ENCODE peak calls at places on chromosomes 11 and 22, in six cellular contexts. I is BJ, L is Right ventricle myocardium superior, A is lower lobe of right lung, P is A549, E is AG08396. D is an unnamed sample.

GRCh38 chr11:37108436-37109204 is 510.6 kb upstream of the RAG2 start:
- DNase-seq in I (no peak), L (no peak), A (no peak), P (no peak), E (no peak), D (no peak)

GRCh38 chr11:20097319-20098221 is 62.7 kb downstream of the DBX1 start:
- DNase-seq in I (peak), L (no peak), A (no peak), P (no peak), E (peak), D (peak)

GRCh38 chr11:94120946-94121345 is 7.7 kb upstream of the PANX1 start:
- DNase-seq in I (no peak), L (no peak), A (no peak), P (no peak), E (peak), D (no peak)

GRCh38 chr11:17161515-17161914 is 46.3 kb downstream of the PIK3C2A start:
- DNase-seq in I (no peak), L (no peak), A (no peak), P (no peak), E (no peak), D (no peak)

GRCh38 chr22:48722661-48723060 is 1105.0 kb downstream of the BRD1 start:
- DNase-seq in I (no peak), L (no peak), A (no peak), P (no peak), E (no peak), D (no peak)

GRCh38 chr11:33930317-33931021 is 38.6 kb upstream of the LMO2 start:
- DNase-seq in I (no peak), L (no peak), A (no peak), P (no peak), E (no peak), D (peak)

GRCh38 chr11:70489276-70489675 is 90.9 kb downstream of the CTTN start:
- DNase-seq in I (no peak), L (peak), A (peak), P (no peak), E (no peak), D (no peak)

GRCh38 chr22:41636467-41636866 is 15.4 kb downstream of the XRCC6 start:
- DNase-seq in I (no peak), L (no peak), A (no peak), P (peak), E (peak), D (peak)

GRCh38 chr11:122897606-122898210 is 15.1 kb downstream of the JHY start:
- DNase-seq in I (peak), L (no peak), A (no peak), P (no peak), E (no peak), D (peak)

GRCh38 chr11:2295971-2296912 is 5.5 kb downstream of the C11orf21 start:
- DNase-seq in I (no peak), L (peak), A (no peak), P (no peak), E (no peak), D (no peak)

GRCh38 chr11:104522123-104522522 is 358.2 kb upstream of the PDGFD start:
- DNase-seq in I (no peak), L (no peak), A (no peak), P (no peak), E (no peak), D (no peak)

GRCh38 chr11:126109941-126110731 is 47.5 kb upstream of the CDON start:
- DNase-seq in I (no peak), L (peak), A (no peak), P (no peak), E (no peak), D (peak)

GRCh38 chr11:27673979-27674663 is 26.1 kb downstream of the BDNF start:
- DNase-seq in I (no peak), L (no peak), A (no peak), P (no peak), E (no peak), D (no peak)

GRCh38 chr22:41340357-41340756 is 39.0 kb downstream of the ZC3H7B start:
- DNase-seq in I (no peak), L (no peak), A (no peak), P (no peak), E (no peak), D (no peak)

GRCh38 chr22:20302438-20303228 is 17.2 kb downstream of the DGCR6L start:
- DNase-seq in I (no peak), L (no peak), A (no peak), P (no peak), E (no peak), D (no peak)

GRCh38 chr11:1650034-1650917 is 20.7 kb downstream of the KRTAP5-5 start:
- DNase-seq in I (no peak), L (no peak), A (no peak), P (peak), E (no peak), D (no peak)

GRCh38 chr11:66328307-66329144 is 7.7 kb downstream of the RIN1 start:
- DNase-seq in I (no peak), L (peak), A (peak), P (peak), E (peak), D (peak)

GRCh38 chr11:66676931-66677598 is 622 bp downstream of the RBM4B start:
- DNase-seq in I (no peak), L (no peak), A (no peak), P (no peak), E (no peak), D (no peak)

GRCh38 chr22:19240813-19241592 is 50.5 kb downstream of the CLTCL1 start:
- DNase-seq in I (no peak), L (no peak), A (no peak), P (no peak), E (no peak), D (no peak)

GRCh38 chr11:68773521-68774187 is 22.3 kb upstream of the TESMIN start:
- DNase-seq in I (no peak), L (no peak), A (no peak), P (no peak), E (peak), D (no peak)

GRCh38 chr11:45414082-45414481 is 127.9 kb upstream of the SYT13 start:
- DNase-seq in I (no peak), L (no peak), A (no peak), P (no peak), E (no peak), D (no peak)

GRCh38 chr11:47553417-47553746 is 450 bp upstream of the CELF1 start:
- DNase-seq in I (no peak), L (peak), A (no peak), P (no peak), E (no peak), D (peak)

GRCh38 chr11:11265994-11266606 is 87.0 kb downstream of the CSNK2A3 start:
- DNase-seq in I (no peak), L (peak), A (peak), P (peak), E (peak), D (no peak)

GRCh38 chr11:45930031-45930794 is 7.8 kb downstream of the LARGE2 start:
- DNase-seq in I (no peak), L (peak), A (peak), P (no peak), E (no peak), D (no peak)

GRCh38 chr11:122037911-122038310 is 78.1 kb downstream of the BLID start:
- DNase-seq in I (no peak), L (no peak), A (no peak), P (no peak), E (no peak), D (no peak)

GRCh38 chr11:105611414-105611813 is 1.5 kb downstream of the GRIA4 start:
- DNase-seq in I (no peak), L (no peak), A (no peak), P (no peak), E (no peak), D (no peak)

GRCh38 chr22:49228431-49229037 is 599.1 kb downstream of the BRD1 start:
- DNase-seq in I (no peak), L (no peak), A (no peak), P (no peak), E (no peak), D (no peak)

GRCh38 chr11:39461065-39461464 is 1998.4 kb downstream of the LRRC4C start:
- DNase-seq in I (no peak), L (no peak), A (no peak), P (no peak), E (no peak), D (no peak)

GRCh38 chr11:66386171-66387069 is 14.9 kb upstream of the SLC29A2 start:
- DNase-seq in I (peak), L (peak), A (peak), P (peak), E (peak), D (peak)

GRCh38 chr11:110710520-110711381 is 1.5 kb downstream of the ARHGAP20 start:
- DNase-seq in I (no peak), L (peak), A (peak), P (no peak), E (peak), D (no peak)

GRCh38 chr11:96075532-96075959 is 151.6 kb upstream of the MTMR2 start:
- DNase-seq in I (no peak), L (no peak), A (no peak), P (no peak), E (no peak), D (no peak)

GRCh38 chr11:48172818-48173609 is 43.6 kb upstream of the OR4B1 start:
- DNase-seq in I (no peak), L (peak), A (peak), P (peak), E (peak), D (peak)

GRCh38 chr11:82765466-82766034 is 31.9 kb upstream of the FAM181B start:
- DNase-seq in I (no peak), L (no peak), A (no peak), P (no peak), E (no peak), D (no peak)

GRCh38 chr22:20652582-20652981 is 121.3 kb upstream of the SERPIND1 start:
- DNase-seq in I (no peak), L (no peak), A (no peak), P (no peak), E (no peak), D (no peak)

GRCh38 chr11:9399466-9399865 is 15.0 kb downstream of the IPO7 start:
- DNase-seq in I (no peak), L (no peak), A (no peak), P (no peak), E (peak), D (peak)

GRCh38 chr11:47412152-47412746 is 3.9 kb downstream of the SLC39A13 start:
- DNase-seq in I (no peak), L (no peak), A (peak), P (peak), E (peak), D (peak)

GRCh38 chr11:131690776-131691557 is 320.6 kb downstream of the NTM start:
- DNase-seq in I (no peak), L (no peak), A (no peak), P (no peak), E (no peak), D (no peak)